ENCODE peak calls at places on chromosomes 7 and 10, in six cellular contexts. N is NCI-H1694, E is AML-193, B is AG10803, J is AG09319, R is T-helper 2 cell. G is an unnamed sample.

GRCh38 chr10:115171392-115171960 is 78.3 kb downstream of the ATRNL1 start:
- DNase-seq in N (no peak), E (peak; percentile 14), B (peak; percentile 12), J (no peak), R (no peak), G (no peak)

GRCh38 chr10:81081887-81082620 is 544.4 kb downstream of the SH2D4B start:
- DNase-seq in N (no peak), E (peak; percentile 8), B (no peak), J (no peak), R (no peak), G (no peak)

GRCh38 chr10:76126607-76127190 is 695.3 kb downstream of the LRMDA start:
- DNase-seq in N (no peak), E (no peak), B (peak; percentile 80), J (no peak), R (no peak), G (no peak)

GRCh38 chr7:302054-302992 is 12.4 kb downstream of the FOXL3 start:
- DNase-seq in N (no peak), E (no peak), B (no peak), J (no peak), R (no peak), G (no peak)

GRCh38 chr7:132435016-132435990 is 141.0 kb downstream of the PLXNA4 start:
- DNase-seq in N (no peak), E (no peak), B (no peak), J (no peak), R (no peak), G (no peak)

GRCh38 chr7:31518766-31519165 is 4.9 kb downstream of the ITPRID1 start:
- DNase-seq in N (no peak), E (no peak), B (no peak), J (no peak), R (no peak), G (no peak)

GRCh38 chr7:37484460-37485063 is 35.9 kb upstream of the ELMO1 start:
- DNase-seq in N (no peak), E (no peak), B (no peak), J (no peak), R (no peak), G (no peak)

GRCh38 chr10:67924136-67924535 is 39.7 kb downstream of the SIRT1 start:
- DNase-seq in N (no peak), E (no peak), B (no peak), J (no peak), R (no peak), G (no peak)

GRCh38 chr10:17013131-17013530 is 116.5 kb downstream of the CUBN start:
- DNase-seq in N (no peak), E (no peak), B (no peak), J (no peak), R (no peak), G (no peak)

GRCh38 chr7:47032171-47032915 is 549.6 kb downstream of the TNS3 start:
- DNase-seq in N (no peak), E (no peak), B (peak; percentile 51), J (no peak), R (no peak), G (no peak)

GRCh38 chr10:123633636-123634035 is 32.5 kb upstream of the GPR26 start:
- DNase-seq in N (no peak), E (no peak), B (no peak), J (no peak), R (no peak), G (no peak)

GRCh38 chr7:152341039-152341913 is 94.5 kb downstream of the KMT2C start:
- DNase-seq in N (peak; percentile 8), E (peak; percentile 39), B (peak; percentile 66), J (peak; percentile 19), R (no peak), G (no peak)

GRCh38 chr7:6444516-6445269 is 3.1 kb downstream of the DAGLB start:
- DNase-seq in N (no peak), E (no peak), B (no peak), J (no peak), R (no peak), G (no peak)

GRCh38 chr10:5434017-5434753 is 21.8 kb downstream of the NET1 start:
- DNase-seq in N (peak; percentile 41), E (peak; percentile 40), B (peak; percentile 75), J (no peak), R (no peak), G (no peak)

GRCh38 chr10:122126763-122127659 is 138.0 kb downstream of the TACC2 start:
- DNase-seq in N (no peak), E (no peak), B (peak; percentile 93), J (peak; percentile 67), R (no peak), G (no peak)

GRCh38 chr7:106462914-106463482 is 178.2 kb upstream of the NAMPT start:
- DNase-seq in N (no peak), E (no peak), B (no peak), J (no peak), R (no peak), G (no peak)

GRCh38 chr7:156493942-156494341 is 146.6 kb upstream of the RNF32 start:
- DNase-seq in N (no peak), E (no peak), B (no peak), J (no peak), R (no peak), G (no peak)

GRCh38 chr10:130335336-130335735 is 199.1 kb downstream of the GLRX3 start:
- DNase-seq in N (no peak), E (no peak), B (no peak), J (no peak), R (no peak), G (no peak)